ENCODE peak calls at places on chromosomes 16 and 17, in five cellular contexts. K, I, S, W and T are unnamed samples.

GRCh38 chr17:5115673-5116651 is at the start of gene USP6:
- DNase-seq in S (no peak), W (peak), K (no peak), I (no peak), T (no peak)

GRCh38 chr16:64738321-64738960 is 383.4 kb downstream of the CDH11 start:
- DNase-seq in I (no peak), K (no peak), S (no peak), W (no peak), T (peak)

GRCh38 chr16:87487361-87487924 is 5.4 kb downstream of the ZCCHC14 start:
- DNase-seq in K (peak), I (no peak), W (peak), S (peak), T (no peak)

GRCh38 chr16:11181889-11182279 is 74.1 kb downstream of the SOCS1 start:
- DNase-seq in I (no peak), W (no peak), S (no peak), K (no peak), T (peak)

GRCh38 chr16:89366561-89367537 is 123.5 kb downstream of the ANKRD11 start:
- DNase-seq in K (no peak), S (no peak), W (no peak), I (no peak), T (no peak)

GRCh38 chr16:28264656-28265055 is 27.7 kb upstream of the SBK1 start:
- DNase-seq in I (no peak), K (peak), S (no peak), W (no peak), T (peak)

GRCh38 chr17:18018411-18018921 is 20.5 kb downstream of the ATPAF2 start:
- DNase-seq in K (no peak), I (no peak), S (no peak), W (no peak), T (no peak)

GRCh38 chr17:76917829-76918228 is 49.6 kb downstream of the MGAT5B start:
- DNase-seq in I (no peak), S (no peak), K (no peak), W (no peak), T (no peak)

GRCh38 chr17:81515530-81516041 is 3.0 kb upstream of the ACTG1 start:
- DNase-seq in W (no peak), S (no peak), I (no peak), K (no peak), T (no peak)

GRCh38 chr16:25713785-25714570 is 22.2 kb downstream of the HS3ST4 start:
- DNase-seq in K (no peak), S (no peak), W (no peak), I (no peak), T (no peak)

GRCh38 chr16:46903255-46903905 is 19.2 kb downstream of the GPT2 start:
- DNase-seq in W (no peak), K (no peak), I (no peak), S (no peak), T (no peak)

GRCh38 chr16:57764341-57765159 is 29.0 kb downstream of the KATNB1 start:
- DNase-seq in I (peak), K (peak), W (peak), S (peak), T (peak)

GRCh38 chr17:5422505-5422904 is 2.5 kb downstream of the RPAIN start:
- DNase-seq in K (no peak), W (no peak), S (peak), I (peak), T (peak)

GRCh38 chr17:45011767-45012166 is 39.7 kb downstream of the DCAKD start:
- DNase-seq in S (no peak), I (no peak), W (no peak), K (no peak), T (no peak)

GRCh38 chr17:45009676-45010467 is 41.6 kb downstream of the DCAKD start:
- DNase-seq in S (no peak), W (no peak), I (no peak), K (peak), T (no peak)

GRCh38 chr17:45016237-45016636 is 35.2 kb downstream of the DCAKD start:
- DNase-seq in W (no peak), K (no peak), S (no peak), I (no peak), T (no peak)

GRCh38 chr17:45016823-45017222 is 34.6 kb downstream of the DCAKD start:
- DNase-seq in K (peak), S (peak), I (peak), W (no peak), T (no peak)

GRCh38 chr17:45013021-45013997 is 38.1 kb downstream of the DCAKD start:
- DNase-seq in W (peak), K (no peak), I (no peak), S (no peak), T (no peak)
- TF ChIP-seq MAFK in W (no peak), K (no peak), I (no peak), S (no peak), T (no peak)

GRCh38 chr16:84194470-84195200 is 3.7 kb downstream of the ADAD2 start:
- DNase-seq in K (no peak), W (no peak), I (no peak), S (no peak), T (no peak)
- TF ChIP-seq MAFK in K (no peak), W (no peak), I (no peak), S (no peak), T (no peak)

GRCh38 chr16:8355714-8356113 is 234.6 kb downstream of the TMEM114 start:
- DNase-seq in W (no peak), S (no peak), I (no peak), K (no peak), T (no peak)
- TF ChIP-seq MAFK in W (no peak), S (no peak), I (no peak), K (no peak), T (no peak)

GRCh38 chr17:15891348-15891747 is 53.6 kb upstream of the ADORA2B start:
- DNase-seq in K (no peak), I (no peak), S (no peak), W (no peak), T (peak)

GRCh38 chr17:15893333-15894024 is 51.5 kb upstream of the ADORA2B start:
- DNase-seq in I (no peak), S (no peak), K (no peak), W (no peak), T (peak)

GRCh38 chr17:15894258-15894657 is 50.7 kb upstream of the ADORA2B start:
- DNase-seq in I (no peak), K (no peak), S (no peak), W (no peak), T (no peak)

GRCh38 chr17:15892244-15892643 is 52.7 kb upstream of the ADORA2B start:
- DNase-seq in S (no peak), W (no peak), K (no peak), I (no peak), T (no peak)

DNA sequence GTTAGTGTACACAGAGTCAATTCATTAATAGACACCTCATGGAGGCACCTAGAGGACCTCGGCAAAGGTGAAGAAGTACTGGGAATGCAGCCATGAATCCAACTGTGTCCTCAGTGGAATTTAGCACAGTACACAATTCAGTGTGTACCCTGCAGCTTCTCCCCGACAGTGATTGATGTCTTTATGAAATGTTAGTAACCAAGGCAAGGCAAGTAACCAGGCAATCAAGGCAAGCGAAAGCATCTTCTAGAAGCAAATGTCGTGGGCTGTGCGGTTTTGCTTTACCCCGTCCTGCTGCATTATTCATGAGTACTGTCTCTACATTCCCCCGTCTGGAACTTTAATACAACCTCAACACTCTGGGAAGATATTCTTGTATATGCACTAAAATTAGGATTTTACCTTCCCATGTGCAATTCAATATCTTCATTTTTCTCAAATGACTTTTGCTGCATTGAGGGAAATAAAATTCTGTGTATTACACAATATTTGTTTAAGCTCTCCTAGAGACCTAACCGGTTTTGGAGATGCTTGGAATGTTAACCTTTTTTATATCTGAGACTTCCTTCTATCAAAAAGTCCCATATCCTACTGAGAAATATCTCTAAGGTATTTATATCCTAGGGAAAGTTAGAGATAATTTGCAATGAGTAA is 52.1 kb upstream of the ADORA2B start:
- DNase-seq in S (peak), W (no peak), I (no peak), K (no peak), T (peak)
- TF ChIP-seq MAFK in S (no peak), W (no peak), I (no peak), K (no peak), T (no peak)